ENCODE peak calls at places on chromosomes 13 and 19, in five cellular contexts. Y is hepatocyte, A is uterus, R is H1, S is WTC11. N is an unnamed sample.

GRCh38 chr13:111393221-111393790 is 72.9 kb downstream of the TEX29 start:
- DNase-seq in Y (no peak), A (no peak), R (no peak), S (no peak), N (no peak)

GRCh38 chr13:28530729-28531194 is 35.8 kb upstream of the FLT1 start:
- DNase-seq in Y (no peak), A (no peak), R (no peak), S (no peak), N (no peak)

GRCh38 chr19:45187421-45188100 is 9.0 kb downstream of the BLOC1S3 start:
- DNase-seq in Y (peak), A (no peak), R (no peak), S (peak), N (no peak)

GRCh38 chr13:113915786-113916329 is 52.0 kb upstream of the GAS6 start:
- DNase-seq in Y (no peak), A (peak), R (no peak), S (no peak), N (no peak)

GRCh38 chr19:17778621-17779280 is 16.2 kb upstream of the B3GNT3 start:
- DNase-seq in Y (no peak), A (no peak), R (no peak), S (peak), N (no peak)

GRCh38 chr13:54640719-54641118 is 1612.1 kb downstream of the OLFM4 start:
- DNase-seq in Y (no peak), A (no peak), R (no peak), S (no peak), N (no peak)

GRCh38 chr19:11180346-11180745 is 17.0 kb downstream of the KANK2 start:
- DNase-seq in Y (no peak), A (no peak), R (no peak), S (no peak), N (no peak)

GRCh38 chr13:19864339-19865309 is 1.2 kb upstream of the ZMYM5 start:
- DNase-seq in Y (peak), A (peak), R (no peak), S (peak), N (no peak)

GRCh38 chr13:29743229-29743786 is 107.1 kb downstream of the UBL3 start:
- DNase-seq in Y (peak), A (peak), R (no peak), S (no peak), N (peak)

GRCh38 chr19:3434630-3435553 is 45.4 kb downstream of the SMIM24 start:
- DNase-seq in Y (peak), A (peak), R (peak), S (peak), N (peak)
- TF ChIP-seq CTCF in Y (no peak), A (no peak), R (no peak), S (no peak), N (peak)

GRCh38 chr19:768424-768823 is 17.5 kb downstream of the MISP start:
- DNase-seq in Y (peak), A (no peak), R (no peak), S (no peak), N (peak)

GRCh38 chr19:772730-773436 is 22.0 kb downstream of the MISP start:
- DNase-seq in Y (peak), A (no peak), R (no peak), S (peak), N (no peak)

GRCh38 chr19:772043-772442 is 21.1 kb downstream of the MISP start:
- DNase-seq in Y (no peak), A (no peak), R (no peak), S (no peak), N (no peak)

GRCh38 chr19:769610-770009 is 18.7 kb downstream of the MISP start:
- DNase-seq in Y (peak), A (no peak), R (no peak), S (no peak), N (no peak)

GRCh38 chr19:771332-771785 is 20.4 kb downstream of the MISP start:
- DNase-seq in Y (peak), A (no peak), R (no peak), S (no peak), N (no peak)
- TF ChIP-seq CTCF in Y (peak), A (peak), R (peak), S (no peak), N (peak)

DNA sequence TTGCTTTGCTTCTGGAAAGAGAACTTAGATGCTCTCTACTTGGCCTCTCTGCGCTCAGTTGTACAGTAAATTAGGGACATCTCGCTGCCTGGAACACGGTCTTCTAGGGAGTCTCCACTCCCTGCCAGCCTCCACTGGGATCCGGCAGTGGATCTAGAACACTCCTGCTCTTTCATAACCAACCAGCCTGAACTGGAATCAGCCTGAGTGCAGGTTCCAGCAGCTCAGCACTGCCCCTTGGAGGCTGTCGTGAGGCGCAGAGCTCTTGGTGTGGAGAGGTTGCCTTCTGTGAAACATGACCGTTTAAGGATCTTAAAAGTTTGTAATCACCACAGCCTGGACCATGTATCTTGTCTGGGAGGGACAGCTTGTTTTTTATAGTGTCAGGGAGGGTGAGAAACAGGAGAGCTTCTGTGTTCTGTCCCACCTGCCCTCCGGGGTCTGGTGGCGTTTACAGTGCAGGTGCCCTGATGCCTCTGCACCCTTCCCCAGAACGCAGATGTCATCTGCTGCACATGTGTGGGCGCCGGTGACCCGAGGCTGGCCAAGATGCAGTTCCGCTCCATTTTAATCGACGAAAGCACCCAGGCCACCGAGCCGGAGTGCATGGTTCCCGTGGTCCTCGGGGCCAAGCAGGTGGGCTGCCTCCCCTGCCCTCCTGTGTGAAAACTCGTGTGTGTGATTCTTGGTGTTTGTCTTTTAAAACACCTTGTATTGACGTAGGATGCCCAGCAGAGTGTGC is 24.8 kb downstream of the UPF1 start:
- DNase-seq in Y (peak), A (no peak), R (no peak), S (peak), N (no peak)
- TF ChIP-seq CTCF in Y (peak), A (no peak), R (peak), S (no peak), N (peak)

GRCh38 chr19:33175886-33176669 is 18.1 kb upstream of the LRP3 start:
- DNase-seq in Y (peak), A (no peak), R (no peak), S (no peak), N (no peak)
- TF ChIP-seq CTCF in Y (peak), A (no peak), R (no peak), S (no peak), N (no peak)

DNA sequence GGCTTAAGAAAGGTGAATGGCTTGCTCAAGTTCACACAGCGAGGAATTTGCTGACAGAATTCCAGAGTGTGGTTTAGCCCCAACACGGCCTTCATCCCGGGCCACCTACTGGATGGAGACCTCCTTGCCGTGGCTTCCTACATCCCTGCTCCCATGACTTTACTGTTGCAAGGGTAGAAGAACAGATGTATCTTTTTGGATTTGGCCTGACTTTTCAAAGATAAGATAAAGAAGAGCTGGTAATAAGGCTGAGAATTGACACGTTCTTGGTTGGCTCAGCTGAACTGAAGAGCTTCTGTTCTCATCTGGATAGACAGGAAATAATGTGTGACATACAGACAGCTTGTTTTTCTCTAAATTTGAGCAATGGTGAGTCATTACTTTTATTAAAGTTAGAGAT is 113.1 kb downstream of the KLF5 start:
- DNase-seq in Y (peak), A (no peak), R (no peak), S (peak), N (no peak)
- TF ChIP-seq CTCF in Y (peak), A (no peak), R (peak), S (no peak), N (no peak)

GRCh38 chr19:33574824-33575223 is 46.9 kb upstream of the CHST8 start:
- DNase-seq in Y (no peak), A (no peak), R (no peak), S (no peak), N (no peak)
- TF ChIP-seq CTCF in Y (no peak), A (no peak), R (no peak), S (no peak), N (no peak)

N was measured in BJ.